ENCODE peak calls at places on chromosomes 3 and 15, in five cellular contexts. J, K, Z, N and S are unnamed samples.

GRCh38 chr3:134328147-134328591 is 46.1 kb downstream of the AMOTL2 start:
- DNase-seq in K (no peak), N (peak), Z (peak), J (no peak), S (peak)

GRCh38 chr15:51387699-51388041 is 46.2 kb downstream of the GLDN start:
- DNase-seq in J (no peak), K (no peak), Z (no peak), N (no peak), S (no peak)

GRCh38 chr3:107946700-107947099 is 144.1 kb downstream of the CD47 start:
- DNase-seq in J (no peak), N (no peak), Z (no peak), K (no peak), S (no peak)

GRCh38 chr3:77072232-77072631 is 32.3 kb downstream of the ROBO2 start:
- DNase-seq in K (no peak), J (no peak), N (no peak), Z (no peak), S (no peak)

GRCh38 chr15:94607176-94607654 is 375.9 kb downstream of the MCTP2 start:
- DNase-seq in N (no peak), Z (no peak), J (peak), K (no peak), S (peak)

GRCh38 chr15:72178976-72179585 is 18.5 kb downstream of the GRAMD2A start:
- DNase-seq in Z (no peak), J (no peak), N (no peak), K (no peak), S (peak)

GRCh38 chr3:123158899-123159390 is 42.8 kb upstream of the SEC22A start:
- DNase-seq in K (no peak), N (no peak), J (no peak), Z (no peak), S (no peak)

GRCh38 chr3:107227091-107227490 is 150.1 kb upstream of the CCDC54 start:
- DNase-seq in K (no peak), N (peak), Z (no peak), J (no peak), S (no peak)

GRCh38 chr3:123285066-123285465 is 83.3 kb downstream of the SEC22A start:
- DNase-seq in K (peak), Z (no peak), N (no peak), J (no peak), S (no peak)

GRCh38 chr3:104190681-104191080 is 1176.0 kb upstream of the ALCAM start:
- DNase-seq in J (no peak), N (no peak), Z (no peak), K (peak), S (no peak)

GRCh38 chr3:169044341-169045113 is 619.0 kb downstream of the MECOM start:
- DNase-seq in N (peak), J (no peak), K (no peak), Z (peak), S (no peak)

GRCh38 chr3:142224482-142225072 is 808 bp downstream of the GK5 start:
- DNase-seq in J (no peak), K (no peak), Z (no peak), N (peak), S (no peak)

GRCh38 chr3:49357466-49358216 is 512 bp downstream of the GPX1 start:
- DNase-seq in N (peak), Z (peak), J (peak), K (peak), S (no peak)

GRCh38 chr15:88537591-88538317 is 8.7 kb downstream of the DET1 start:
- DNase-seq in N (no peak), K (no peak), Z (no peak), J (no peak), S (no peak)

GRCh38 chr15:69160976-69161877 is 792 bp downstream of the GLCE start:
- DNase-seq in Z (peak), J (peak), N (peak), K (peak), S (no peak)

GRCh38 chr3:27423463-27423862 is 54.3 kb upstream of the NEK10 start:
- DNase-seq in J (no peak), N (peak), Z (no peak), K (no peak), S (no peak)

GRCh38 chr3:192060160-192060783 is 599.3 kb downstream of the PYDC2 start:
- DNase-seq in Z (no peak), J (no peak), N (no peak), K (no peak), S (no peak)

GRCh38 chr3:195888981-195889842 is 19.1 kb downstream of the TNK2 start:
- DNase-seq in K (no peak), J (no peak), N (no peak), Z (no peak), S (no peak)

GRCh38 chr3:108091498-108092259 is 848 bp upstream of the CD47 start:
- DNase-seq in Z (no peak), N (no peak), J (no peak), K (no peak), S (peak)

GRCh38 chr15:56199038-56199437 is 44.6 kb downstream of the RFX7 start:
- DNase-seq in N (no peak), Z (no peak), K (no peak), J (no peak), S (no peak)

GRCh38 chr3:98034486-98034885 is 629 bp downstream of the GABRR3 start:
- DNase-seq in Z (no peak), K (no peak), N (no peak), J (no peak), S (no peak)

GRCh38 chr15:58536414-58536813 is 104.6 kb downstream of the LIPC start:
- DNase-seq in Z (no peak), N (no peak), K (no peak), J (no peak), S (no peak)

GRCh38 chr15:52733078-52733477 is 53.9 kb upstream of the ATOSA start:
- DNase-seq in K (no peak), N (peak), J (no peak), Z (no peak), S (no peak)

GRCh38 chr3:107082527-107082926 is 294.7 kb upstream of the CCDC54 start:
- DNase-seq in K (no peak), N (no peak), J (no peak), Z (no peak), S (no peak)

DNA sequence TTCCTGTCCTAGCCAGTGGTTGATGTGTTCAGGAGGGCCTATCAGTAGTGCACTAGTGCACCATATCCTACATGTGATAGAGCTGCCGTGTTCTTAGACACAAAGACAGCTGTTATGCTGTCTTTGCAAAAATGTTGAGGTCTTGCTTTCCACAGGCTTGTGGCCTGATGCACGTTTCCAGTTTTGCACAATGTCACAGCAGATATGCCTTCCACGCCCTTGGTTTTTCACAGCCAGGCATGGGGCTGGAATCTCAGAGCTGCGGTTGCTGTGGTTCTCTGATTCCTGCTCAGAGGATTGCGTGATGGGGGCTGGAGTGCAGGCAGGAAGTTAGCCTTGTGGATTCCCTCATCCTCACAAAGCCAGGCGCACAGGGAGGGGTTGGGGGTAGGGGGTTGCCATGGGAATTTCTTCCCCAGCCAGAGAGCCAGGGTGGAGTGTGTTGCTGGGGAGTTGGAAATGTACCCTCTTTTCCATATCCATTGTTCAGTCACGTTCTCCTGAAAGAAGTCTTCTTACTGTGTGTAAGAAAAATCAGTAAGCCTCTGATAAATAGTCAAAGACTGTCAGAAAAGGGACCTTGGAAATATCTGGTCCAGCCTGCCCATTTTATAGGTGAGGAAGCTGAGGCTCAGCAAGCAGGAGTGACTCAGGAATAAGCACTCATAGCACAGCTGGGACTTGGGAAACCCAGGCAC is 79.4 kb downstream of the SMAD3 start:
- DNase-seq in J (no peak), K (peak), N (peak), Z (peak), S (no peak)
- H3K4me3 ChIP-seq in J (no peak), K (no peak), N (no peak), Z (no peak), S (no peak)

GRCh38 chr3:164452707-164453106 is 625.6 kb downstream of the SI start:
- DNase-seq in J (no peak), N (peak), K (no peak), Z (no peak), S (no peak)

GRCh38 chr3:164450276-164450905 is 627.9 kb downstream of the SI start:
- DNase-seq in N (peak), Z (peak), K (no peak), J (no peak), S (no peak)

GRCh38 chr3:164453695-164454094 is 624.6 kb downstream of the SI start:
- DNase-seq in Z (no peak), J (no peak), K (no peak), N (no peak), S (no peak)

GRCh38 chr3:164451083-164451910 is 627.0 kb downstream of the SI start:
- DNase-seq in N (peak), J (no peak), K (no peak), Z (peak), S (peak)
- H3K4me3 ChIP-seq in N (peak), J (peak), K (no peak), Z (no peak), S (no peak)

GRCh38 chr3:181518222-181518621 is 193.5 kb upstream of the SOX2 start:
- DNase-seq in Z (no peak), K (no peak), N (no peak), J (no peak), S (no peak)

GRCh38 chr3:181510500-181510899 is 201.2 kb upstream of the SOX2 start:
- DNase-seq in J (no peak), K (no peak), Z (no peak), N (no peak), S (no peak)

GRCh38 chr3:181512787-181513186 is 198.9 kb upstream of the SOX2 start:
- DNase-seq in K (no peak), N (no peak), J (no peak), Z (no peak), S (no peak)
- H3K4me3 ChIP-seq in K (no peak), N (no peak), J (no peak), Z (no peak), S (no peak)

DNA sequence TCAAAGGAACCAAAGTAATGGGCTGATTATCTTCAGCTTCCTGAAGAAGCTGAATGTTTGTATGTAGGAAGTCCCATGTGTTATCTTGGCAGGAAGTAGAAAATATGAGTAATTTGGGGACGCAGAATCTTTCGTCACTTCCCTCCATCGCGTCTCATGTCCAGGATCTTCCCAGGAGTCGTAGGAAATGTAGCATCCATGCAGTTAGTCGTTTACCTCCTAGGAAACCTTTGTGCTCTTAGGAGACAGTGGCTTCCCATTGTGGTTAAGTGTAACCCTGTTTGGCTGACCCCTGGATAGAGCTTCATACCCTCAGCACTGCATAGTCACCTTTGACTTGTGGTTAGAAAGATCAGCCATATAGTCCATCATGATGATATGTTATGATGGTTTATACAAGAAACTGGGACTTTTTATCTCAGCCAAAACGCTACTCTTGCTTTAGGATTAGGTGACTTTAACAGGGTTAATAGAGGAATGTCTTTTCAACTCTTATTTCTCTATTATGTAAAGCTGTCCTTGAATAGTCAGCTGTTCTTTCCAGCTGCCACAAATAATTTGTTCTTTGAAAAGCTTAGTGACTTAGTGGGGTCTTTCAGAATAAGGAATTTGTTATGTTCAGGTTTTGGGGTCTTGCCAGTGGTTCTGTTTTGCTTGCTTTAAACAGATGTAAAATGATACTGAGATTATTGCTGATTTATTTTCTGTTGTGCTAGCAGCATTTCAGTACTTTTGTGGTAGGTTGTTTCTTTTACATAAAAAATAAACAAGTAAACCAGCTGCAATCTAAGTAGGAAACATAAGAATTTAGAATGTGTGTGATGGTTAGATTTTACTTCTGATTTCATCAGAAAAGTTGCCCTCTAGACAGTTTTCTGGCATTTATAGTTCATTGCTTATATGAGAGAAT is 92.1 kb downstream of the KLHL25 start:
- DNase-seq in N (peak), J (no peak), Z (no peak), K (no peak), S (no peak)
- H3K4me3 ChIP-seq in N (no peak), J (no peak), Z (no peak), K (no peak), S (no peak)

GRCh38 chr3:181757694-181758306 is 46.1 kb downstream of the SOX2 start:
- DNase-seq in J (no peak), Z (no peak), K (no peak), N (no peak), S (no peak)

GRCh38 chr3:181752202-181752671 is 40.5 kb downstream of the SOX2 start:
- DNase-seq in N (no peak), Z (no peak), J (no peak), K (no peak), S (peak)

GRCh38 chr3:181761906-181762305 is 50.2 kb downstream of the SOX2 start:
- DNase-seq in K (no peak), J (no peak), N (no peak), Z (no peak), S (no peak)

GRCh38 chr3:181756645-181757044 is 44.9 kb downstream of the SOX2 start:
- DNase-seq in Z (no peak), N (no peak), K (peak), J (no peak), S (no peak)

GRCh38 chr3:181755959-181756358 is 44.2 kb downstream of the SOX2 start:
- DNase-seq in Z (peak), K (no peak), J (no peak), N (no peak), S (no peak)
- H3K4me3 ChIP-seq in Z (no peak), K (no peak), J (no peak), N (no peak), S (no peak)

DNA sequence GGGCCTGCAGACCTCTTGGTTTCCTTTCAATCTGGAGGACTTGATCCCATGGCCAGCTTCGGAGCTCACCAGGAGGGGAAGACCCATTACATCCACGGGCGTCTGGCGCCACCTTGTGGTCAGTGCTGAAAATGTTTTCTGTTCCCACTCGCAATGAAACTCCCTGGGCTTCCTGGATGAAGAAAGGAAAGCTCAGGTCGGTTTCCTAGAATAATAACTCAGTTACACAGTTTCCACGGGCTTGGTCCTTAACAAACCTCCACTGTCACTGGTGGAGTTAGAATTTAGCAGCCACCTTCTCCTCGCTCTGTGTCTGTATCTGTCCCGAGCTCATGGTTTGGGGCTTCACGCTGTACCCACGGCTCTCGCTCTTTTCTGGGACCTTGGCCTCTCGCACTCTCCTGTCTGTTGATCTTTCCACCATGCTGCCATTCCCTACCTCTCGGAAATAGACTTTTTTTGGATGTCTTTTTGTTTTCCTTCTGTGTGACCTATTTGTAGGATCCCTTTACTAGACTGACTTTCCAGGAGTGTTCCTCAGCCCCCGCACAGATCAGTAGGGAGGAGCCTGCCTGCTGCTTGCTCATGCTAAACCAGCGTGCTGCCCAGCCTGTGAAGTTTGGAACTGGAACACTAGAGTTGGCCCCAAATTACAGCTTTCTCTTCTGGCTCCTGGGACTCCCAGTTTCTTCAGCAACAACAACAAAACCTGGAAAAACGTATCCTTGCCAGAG is 56.3 kb downstream of the IL20RB start:
- DNase-seq in Z (peak), J (peak), N (peak), K (peak), S (peak)
- H3K4me3 ChIP-seq in Z (peak), J (peak), N (peak), K (peak), S (no peak)